ENCODE peak calls at places on chromosomes 4 and X, in nine cellular contexts. One of them, this sample, is unnamed.
A peak's percentile ranks its signal among the peaks of the same experiment; 100 is the strongest.

GRCh38 chr4:151955721-151956340 is 195.0 kb upstream of the GATB start:
- DNase-seq in T follicular helper cell: no peak
- DNase-seq in foreskin melanocyte: no peak
- DNase-seq in pancreas: no peak
- DNase-seq in SK-N-SH: no peak
- DNase-seq in ELR: peak; percentile 54
- DNase-seq in heart right ventricle: no peak
- DNase-seq in naive B cell: no peak
- DNase-seq in HTR-8/SVneo: no peak
- DNase-seq in this sample: no peak

GRCh38 chr4:86015412-86016350 is 344.2 kb downstream of the MAPK10 start:
- DNase-seq in heart right ventricle: no peak
- DNase-seq in HTR-8/SVneo: no peak
- DNase-seq in foreskin melanocyte: no peak
- DNase-seq in T follicular helper cell: no peak
- DNase-seq in naive B cell: no peak
- DNase-seq in ELR: peak; percentile 27
- DNase-seq in SK-N-SH: no peak
- DNase-seq in pancreas: no peak
- DNase-seq in this sample: no peak

GRCh38 chr4:139607302-139608060 is 51.5 kb upstream of the SETD7 start:
- DNase-seq in ELR: no peak
- DNase-seq in foreskin melanocyte: peak; percentile 56
- DNase-seq in heart right ventricle: no peak
- DNase-seq in HTR-8/SVneo: no peak
- DNase-seq in T follicular helper cell: no peak
- DNase-seq in naive B cell: no peak
- DNase-seq in SK-N-SH: no peak
- DNase-seq in pancreas: no peak
- DNase-seq in this sample: no peak

GRCh38 chrX:39772057-39772832 is 325.5 kb downstream of the BCOR start:
- DNase-seq in SK-N-SH: no peak
- DNase-seq in naive B cell: no peak
- DNase-seq in heart right ventricle: no peak
- DNase-seq in HTR-8/SVneo: no peak
- DNase-seq in foreskin melanocyte: no peak
- DNase-seq in ELR: no peak
- DNase-seq in pancreas: peak; percentile 66
- DNase-seq in T follicular helper cell: peak; percentile 33
- DNase-seq in this sample: peak; percentile 60

GRCh38 chrX:41302293-41302868 is 31.6 kb upstream of the DDX3X start:
- DNase-seq in ELR: peak; percentile 62
- DNase-seq in pancreas: no peak
- DNase-seq in SK-N-SH: no peak
- DNase-seq in heart right ventricle: no peak
- DNase-seq in foreskin melanocyte: no peak
- DNase-seq in naive B cell: no peak
- DNase-seq in HTR-8/SVneo: no peak
- DNase-seq in T follicular helper cell: no peak
- DNase-seq in this sample: no peak

GRCh38 chr4:4880492-4880891 is 21.0 kb downstream of the MSX1 start:
- DNase-seq in T follicular helper cell: no peak
- DNase-seq in naive B cell: no peak
- DNase-seq in foreskin melanocyte: no peak
- DNase-seq in HTR-8/SVneo: no peak
- DNase-seq in heart right ventricle: no peak
- DNase-seq in SK-N-SH: no peak
- DNase-seq in ELR: peak; percentile 23
- DNase-seq in pancreas: no peak
- DNase-seq in this sample: no peak

GRCh38 chr4:25351777-25352421 is 25.2 kb upstream of the ANAPC4 start:
- DNase-seq in pancreas: no peak
- DNase-seq in HTR-8/SVneo: peak; percentile 37
- DNase-seq in T follicular helper cell: no peak
- DNase-seq in naive B cell: no peak
- DNase-seq in ELR: peak; percentile 82
- DNase-seq in foreskin melanocyte: no peak
- DNase-seq in heart right ventricle: no peak
- DNase-seq in SK-N-SH: no peak
- DNase-seq in this sample: no peak

GRCh38 chr4:55910140-55910539 is 38.6 kb upstream of the CEP135 start:
- DNase-seq in HTR-8/SVneo: no peak
- DNase-seq in heart right ventricle: no peak
- DNase-seq in pancreas: no peak
- DNase-seq in foreskin melanocyte: peak; percentile 40
- DNase-seq in naive B cell: no peak
- DNase-seq in SK-N-SH: no peak
- DNase-seq in T follicular helper cell: no peak
- DNase-seq in ELR: peak; percentile 67
- DNase-seq in this sample: no peak

GRCh38 chrX:78092296-78092695 is 11.8 kb upstream of the PGK1 start:
- DNase-seq in heart right ventricle: no peak
- DNase-seq in HTR-8/SVneo: peak; percentile 51
- DNase-seq in foreskin melanocyte: peak; percentile 68
- DNase-seq in pancreas: no peak
- DNase-seq in ELR: peak; percentile 53
- DNase-seq in naive B cell: no peak
- DNase-seq in T follicular helper cell: no peak
- DNase-seq in SK-N-SH: no peak
- DNase-seq in this sample: no peak

GRCh38 chr4:6884341-6884870 is 25.2 kb upstream of the TBC1D14 start:
- DNase-seq in naive B cell: no peak
- DNase-seq in foreskin melanocyte: no peak
- DNase-seq in T follicular helper cell: no peak
- DNase-seq in SK-N-SH: no peak
- DNase-seq in pancreas: no peak
- DNase-seq in HTR-8/SVneo: no peak
- DNase-seq in ELR: no peak
- DNase-seq in heart right ventricle: no peak
- DNase-seq in this sample: no peak

GRCh38 chr4:122914292-122914904 is 8.0 kb downstream of the NUDT6 start:
- DNase-seq in T follicular helper cell: no peak
- DNase-seq in pancreas: no peak
- DNase-seq in foreskin melanocyte: peak; percentile 17
- DNase-seq in heart right ventricle: no peak
- DNase-seq in HTR-8/SVneo: peak; percentile 17
- DNase-seq in naive B cell: no peak
- DNase-seq in ELR: peak; percentile 61
- DNase-seq in SK-N-SH: peak; percentile 35
- DNase-seq in this sample: no peak

GRCh38 chr4:140556372-140557085 is 12.2 kb downstream of the UCP1 start:
- DNase-seq in pancreas: no peak
- DNase-seq in naive B cell: peak; percentile 68
- DNase-seq in HTR-8/SVneo: no peak
- DNase-seq in SK-N-SH: no peak
- DNase-seq in ELR: no peak
- DNase-seq in foreskin melanocyte: no peak
- DNase-seq in heart right ventricle: no peak
- DNase-seq in T follicular helper cell: no peak
- DNase-seq in this sample: no peak

GRCh38 chr4:26141101-26141830 is 179.5 kb upstream of the RBPJ start:
- DNase-seq in heart right ventricle: no peak
- DNase-seq in foreskin melanocyte: peak; percentile 63
- DNase-seq in HTR-8/SVneo: no peak
- DNase-seq in naive B cell: no peak
- DNase-seq in SK-N-SH: no peak
- DNase-seq in T follicular helper cell: no peak
- DNase-seq in pancreas: no peak
- DNase-seq in ELR: no peak
- DNase-seq in this sample: no peak

GRCh38 chr4:38275331-38275821 is 315.2 kb downstream of the PTTG2 start:
- DNase-seq in HTR-8/SVneo: no peak
- DNase-seq in naive B cell: no peak
- DNase-seq in foreskin melanocyte: no peak
- DNase-seq in SK-N-SH: no peak
- DNase-seq in pancreas: no peak
- DNase-seq in T follicular helper cell: no peak
- DNase-seq in ELR: no peak
- DNase-seq in heart right ventricle: no peak
- DNase-seq in this sample: no peak

GRCh38 chr4:11402192-11402591 is 26.5 kb downstream of the HS3ST1 start:
- DNase-seq in HTR-8/SVneo: no peak
- DNase-seq in T follicular helper cell: no peak
- DNase-seq in ELR: no peak
- DNase-seq in SK-N-SH: no peak
- DNase-seq in heart right ventricle: no peak
- DNase-seq in pancreas: no peak
- DNase-seq in foreskin melanocyte: no peak
- DNase-seq in naive B cell: no peak
- DNase-seq in this sample: no peak

GRCh38 chr4:38759077-38759789 is 23.6 kb downstream of the TLR10 start:
- DNase-seq in foreskin melanocyte: peak; percentile 97
- DNase-seq in HTR-8/SVneo: peak; percentile 48
- DNase-seq in T follicular helper cell: peak; percentile 46
- DNase-seq in SK-N-SH: peak; percentile 58
- DNase-seq in pancreas: peak; percentile 43
- DNase-seq in ELR: peak; percentile 65
- DNase-seq in naive B cell: peak; percentile 60
- DNase-seq in heart right ventricle: peak; percentile 31
- DNase-seq in this sample: peak; percentile 52

GRCh38 chrX:44596277-44596676 is 53.6 kb upstream of the FUNDC1 start:
- DNase-seq in ELR: no peak
- DNase-seq in heart right ventricle: no peak
- DNase-seq in HTR-8/SVneo: no peak
- DNase-seq in T follicular helper cell: no peak
- DNase-seq in pancreas: no peak
- DNase-seq in SK-N-SH: no peak
- DNase-seq in foreskin melanocyte: no peak
- DNase-seq in naive B cell: no peak
- DNase-seq in this sample: no peak

GRCh38 chr4:184598753-184599491 is 50.3 kb downstream of the CASP3 start:
- DNase-seq in pancreas: no peak
- DNase-seq in foreskin melanocyte: no peak
- DNase-seq in heart right ventricle: peak; percentile 20
- DNase-seq in ELR: no peak
- DNase-seq in SK-N-SH: no peak
- DNase-seq in T follicular helper cell: no peak
- DNase-seq in HTR-8/SVneo: no peak
- DNase-seq in naive B cell: no peak
- DNase-seq in this sample: no peak

GRCh38 chr4:21753084-21753760 is 195.3 kb downstream of the KCNIP4 start:
- DNase-seq in ELR: peak; percentile 10
- DNase-seq in heart right ventricle: no peak
- DNase-seq in foreskin melanocyte: peak; percentile 23
- DNase-seq in HTR-8/SVneo: no peak
- DNase-seq in naive B cell: no peak
- DNase-seq in pancreas: no peak
- DNase-seq in T follicular helper cell: no peak
- DNase-seq in SK-N-SH: peak; percentile 12
- DNase-seq in this sample: no peak

GRCh38 chrX:131734621-131735020 is 190.7 kb downstream of the OR13H1 start:
- DNase-seq in pancreas: peak; percentile 90
- DNase-seq in foreskin melanocyte: no peak
- DNase-seq in naive B cell: peak; percentile 77
- DNase-seq in SK-N-SH: no peak
- DNase-seq in ELR: peak; percentile 3
- DNase-seq in T follicular helper cell: peak; percentile 64
- DNase-seq in heart right ventricle: no peak
- DNase-seq in HTR-8/SVneo: no peak
- DNase-seq in this sample: no peak

GRCh38 chrX:65999563-66000148 is 40.2 kb downstream of the VSIG4 start:
- DNase-seq in pancreas: no peak
- DNase-seq in T follicular helper cell: no peak
- DNase-seq in ELR: no peak
- DNase-seq in HTR-8/SVneo: no peak
- DNase-seq in SK-N-SH: no peak
- DNase-seq in naive B cell: no peak
- DNase-seq in heart right ventricle: no peak
- DNase-seq in foreskin melanocyte: no peak
- DNase-seq in this sample: no peak

GRCh38 chr4:55004831-55005230 is 120.6 kb downstream of the KDR start:
- DNase-seq in naive B cell: no peak
- DNase-seq in foreskin melanocyte: no peak
- DNase-seq in pancreas: no peak
- DNase-seq in SK-N-SH: no peak
- DNase-seq in HTR-8/SVneo: no peak
- DNase-seq in heart right ventricle: no peak
- DNase-seq in ELR: no peak
- DNase-seq in T follicular helper cell: no peak
- DNase-seq in this sample: no peak

GRCh38 chr4:24130637-24131036 is 240.8 kb upstream of the PPARGC1A start:
- DNase-seq in ELR: no peak
- DNase-seq in foreskin melanocyte: no peak
- DNase-seq in naive B cell: no peak
- DNase-seq in T follicular helper cell: no peak
- DNase-seq in pancreas: no peak
- DNase-seq in heart right ventricle: no peak
- DNase-seq in HTR-8/SVneo: no peak
- DNase-seq in SK-N-SH: no peak
- DNase-seq in this sample: no peak

GRCh38 chr4:141448490-141448889 is 187.9 kb upstream of the IL15 start:
- DNase-seq in foreskin melanocyte: no peak
- DNase-seq in pancreas: no peak
- DNase-seq in ELR: no peak
- DNase-seq in heart right ventricle: no peak
- DNase-seq in T follicular helper cell: no peak
- DNase-seq in HTR-8/SVneo: no peak
- DNase-seq in SK-N-SH: no peak
- DNase-seq in naive B cell: no peak
- DNase-seq in this sample: no peak

GRCh38 chrX:13834316-13834715 is 17.4 kb upstream of the GPM6B start:
- DNase-seq in naive B cell: no peak
- DNase-seq in SK-N-SH: no peak
- DNase-seq in T follicular helper cell: no peak
- DNase-seq in HTR-8/SVneo: no peak
- DNase-seq in pancreas: no peak
- DNase-seq in heart right ventricle: no peak
- DNase-seq in ELR: no peak
- DNase-seq in foreskin melanocyte: no peak
- DNase-seq in this sample: no peak

GRCh38 chr4:147327322-147327721 is 153.6 kb upstream of the EDNRA start:
- DNase-seq in foreskin melanocyte: no peak
- DNase-seq in T follicular helper cell: no peak
- DNase-seq in pancreas: no peak
- DNase-seq in HTR-8/SVneo: no peak
- DNase-seq in SK-N-SH: no peak
- DNase-seq in heart right ventricle: no peak
- DNase-seq in ELR: no peak
- DNase-seq in naive B cell: no peak
- DNase-seq in this sample: no peak

GRCh38 chr4:41294445-41295062 is 37.8 kb downstream of the UCHL1 start:
- DNase-seq in heart right ventricle: no peak
- DNase-seq in pancreas: no peak
- DNase-seq in ELR: peak; percentile 13
- DNase-seq in T follicular helper cell: no peak
- DNase-seq in naive B cell: peak; percentile 1
- DNase-seq in foreskin melanocyte: no peak
- DNase-seq in SK-N-SH: no peak
- DNase-seq in HTR-8/SVneo: no peak
- DNase-seq in this sample: no peak

GRCh38 chrX:72041901-72042859 is 89.5 kb downstream of the RTL5 start:
- DNase-seq in ELR: no peak
- DNase-seq in heart right ventricle: no peak
- DNase-seq in T follicular helper cell: no peak
- DNase-seq in pancreas: no peak
- DNase-seq in foreskin melanocyte: no peak
- DNase-seq in naive B cell: no peak
- DNase-seq in SK-N-SH: no peak
- DNase-seq in HTR-8/SVneo: no peak
- DNase-seq in this sample: no peak

GRCh38 chrX:95835223-95835622 is 849.4 kb upstream of the DIAPH2 start:
- DNase-seq in naive B cell: no peak
- DNase-seq in heart right ventricle: no peak
- DNase-seq in T follicular helper cell: no peak
- DNase-seq in SK-N-SH: no peak
- DNase-seq in ELR: no peak
- DNase-seq in pancreas: no peak
- DNase-seq in foreskin melanocyte: no peak
- DNase-seq in HTR-8/SVneo: no peak
- DNase-seq in this sample: no peak

GRCh38 chr4:16694491-16695276 is 203.8 kb downstream of the LDB2 start:
- DNase-seq in pancreas: no peak
- DNase-seq in heart right ventricle: no peak
- DNase-seq in foreskin melanocyte: no peak
- DNase-seq in SK-N-SH: no peak
- DNase-seq in HTR-8/SVneo: no peak
- DNase-seq in ELR: no peak
- DNase-seq in T follicular helper cell: no peak
- DNase-seq in naive B cell: no peak
- DNase-seq in this sample: no peak

GRCh38 chr4:168655182-168655581 is 158.3 kb downstream of the PALLD start:
- DNase-seq in heart right ventricle: no peak
- DNase-seq in foreskin melanocyte: no peak
- DNase-seq in SK-N-SH: no peak
- DNase-seq in ELR: no peak
- DNase-seq in HTR-8/SVneo: no peak
- DNase-seq in naive B cell: no peak
- DNase-seq in T follicular helper cell: no peak
- DNase-seq in pancreas: no peak
- DNase-seq in this sample: no peak

This sample was measured in CD8-positive, alpha-beta T cell.